ENCODE peak calls at places on chromosomes 4 and X, in nine cellular contexts. D is stomach; A is mesenchymal stem cell; M is prostate gland; R is A549; J is body of pancreas; S is CD4-positive, alpha-beta memory T cell; X is suprapubic skin; B is ovary. C is an unnamed sample.

GRCh38 chrX:100731441-100732281 is at the start of gene SYTL4:
- DNase-seq in R (no peak), M (peak; percentile 22), S (no peak), X (peak; percentile 71), J (peak; percentile 57), A (no peak), B (peak; percentile 72), D (peak; percentile 37), C (peak; percentile 83)

GRCh38 chr4:142231787-142232186 is 595.4 kb downstream of the IL15 start:
- DNase-seq in J (no peak), M (no peak), X (no peak), S (no peak), R (no peak), D (no peak), A (no peak), B (no peak), C (no peak)

GRCh38 chrX:67718926-67719325 is 175.1 kb downstream of the AR start:
- DNase-seq in S (no peak), J (no peak), A (no peak), R (no peak), D (no peak), B (no peak), M (no peak), X (no peak), C (no peak)

GRCh38 chr4:105496899-105497298 is 23.0 kb upstream of the PPA2 start:
- DNase-seq in B (no peak), D (no peak), J (peak; percentile 6), M (no peak), X (no peak), A (no peak), R (no peak), S (no peak), C (no peak)

GRCh38 chr4:69522554-69522953 is 26.8 kb upstream of the UGT2B4 start:
- DNase-seq in D (no peak), A (no peak), J (no peak), B (no peak), R (no peak), M (no peak), S (no peak), X (no peak), C (no peak)

GRCh38 chrX:114924846-114925245 is 92.6 kb downstream of the IL13RA2 start:
- DNase-seq in A (peak; percentile 33), X (no peak), J (no peak), R (no peak), D (no peak), M (no peak), B (no peak), S (no peak), C (no peak)

GRCh38 chr4:185566425-185566824 is 31.1 kb upstream of the PDLIM3 start:
- DNase-seq in D (no peak), S (no peak), J (no peak), R (no peak), B (peak; percentile 42), M (no peak), X (no peak), A (no peak), C (no peak)

GRCh38 chr4:124713213-124713592 is 671 bp upstream of the ANKRD50 start:
- DNase-seq in J (peak; percentile 76), X (peak; percentile 88), S (peak; percentile 2), R (peak; percentile 89), A (peak; percentile 89), D (peak; percentile 51), B (peak; percentile 76), M (peak; percentile 13), C (peak; percentile 86)

GRCh38 chr4:26786916-26787315 is 73.7 kb upstream of the STIM2 start:
- DNase-seq in D (no peak), M (no peak), S (no peak), J (no peak), R (no peak), X (no peak), A (no peak), B (no peak), C (no peak)

GRCh38 chr4:26787461-26788340 is 72.9 kb upstream of the STIM2 start:
- DNase-seq in S (peak; percentile 22), J (peak; percentile 69), B (peak; percentile 51), A (peak; percentile 35), D (peak; percentile 60), R (peak; percentile 50), X (no peak), M (peak; percentile 77), C (no peak)

GRCh38 chr4:26785766-26786165 is 74.9 kb upstream of the STIM2 start:
- DNase-seq in R (no peak), X (no peak), M (no peak), S (no peak), D (no peak), A (no peak), B (no peak), J (no peak), C (no peak)

GRCh38 chr4:26789208-26789607 is 71.4 kb upstream of the STIM2 start:
- DNase-seq in S (no peak), M (no peak), A (no peak), X (no peak), D (no peak), B (no peak), R (no peak), J (no peak), C (no peak)

DNA sequence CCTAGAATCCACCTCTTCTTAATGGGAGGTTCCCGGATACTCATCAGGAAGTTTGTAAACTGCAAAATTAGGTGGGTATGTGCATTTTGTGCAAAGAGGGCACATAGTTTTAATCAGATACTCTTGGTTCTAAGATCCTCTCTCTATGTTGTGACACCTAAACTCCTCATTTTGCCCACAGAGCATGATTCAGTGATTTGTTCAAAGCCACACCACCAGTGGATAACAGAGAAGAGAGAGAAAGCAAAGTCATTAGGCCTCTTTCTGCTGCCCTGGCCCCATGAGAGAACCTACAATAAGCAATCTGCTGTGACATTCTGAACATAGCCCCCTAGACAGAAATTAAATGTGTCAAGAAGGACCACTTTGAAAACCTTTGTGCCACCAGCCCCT is 72.3 kb upstream of the STIM2 start:
- DNase-seq in A (no peak), S (no peak), X (no peak), R (no peak), J (no peak), D (no peak), B (no peak), M (no peak), C (no peak)
- H3K4me3 ChIP-seq in A (peak overlapping the region; percentile 32), S (no peak overlapping the region), X (no peak overlapping the region), R (no peak overlapping the region), J (no peak overlapping the region), D (no peak overlapping the region), B (no peak overlapping the region), M (no peak overlapping the region), C (no peak overlapping the region)

GRCh38 chrX:20015422-20015821 is 24.6 kb upstream of the BCLAF3 start:
- DNase-seq in D (no peak), B (no peak), R (no peak), M (no peak), S (no peak), J (no peak), X (no peak), A (no peak), C (no peak)

GRCh38 chrX:20019672-20020365 is 29.0 kb upstream of the BCLAF3 start:
- DNase-seq in S (no peak), J (no peak), B (no peak), R (no peak), X (no peak), A (no peak), M (no peak), D (no peak), C (no peak)

GRCh38 chrX:20011608-20012007 is 20.7 kb upstream of the BCLAF3 start:
- DNase-seq in R (no peak), M (no peak), X (no peak), A (no peak), D (no peak), S (no peak), B (no peak), J (no peak), C (no peak)

GRCh38 chrX:20016618-20016945 is 25.7 kb upstream of the BCLAF3 start:
- DNase-seq in A (no peak), M (no peak), S (no peak), B (no peak), R (no peak), J (no peak), X (no peak), D (no peak), C (no peak)

DNA sequence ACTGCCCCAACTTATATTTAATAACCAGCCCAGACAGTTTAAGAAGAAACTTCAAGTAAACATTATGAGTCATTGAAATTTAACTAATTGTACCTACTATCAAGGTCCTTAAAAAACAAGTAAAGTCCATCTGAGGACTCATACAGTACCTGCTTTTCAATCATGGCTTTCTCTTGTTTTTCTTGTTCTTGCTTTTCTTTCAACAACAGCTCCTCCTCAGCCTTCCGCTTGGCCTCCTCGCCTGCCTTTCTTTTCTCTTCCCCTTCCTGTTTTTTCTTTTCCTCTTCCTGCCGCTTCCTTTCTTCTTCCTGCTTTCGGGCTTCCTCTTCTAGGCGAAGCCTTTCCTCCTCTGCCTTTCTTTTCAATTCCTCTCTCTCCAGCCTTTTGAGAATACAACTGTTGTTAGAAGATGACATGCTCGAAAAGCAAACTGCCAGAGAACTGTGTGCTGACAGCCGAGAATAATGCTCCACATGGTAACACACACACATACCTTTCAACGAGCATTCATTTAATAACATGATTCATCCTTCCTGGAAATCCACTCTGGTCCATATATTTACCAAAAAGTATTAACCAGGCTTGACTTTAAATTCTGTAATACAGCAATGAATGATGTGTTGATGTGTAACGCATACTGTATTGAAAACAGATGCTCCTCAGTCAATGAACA is 25.2 kb upstream of the BCLAF3 start:
- DNase-seq in A (no peak), R (no peak), X (no peak), D (no peak), S (no peak), J (no peak), M (no peak), B (no peak), C (no peak)
- H3K9me3 ChIP-seq in A (peaks cover 49% of the 10 kb centered on the region), R (peaks cover 9% of the 10 kb centered on the region), X (no peaks in the 10 kb centered on the region), D (no peaks in the 10 kb centered on the region), S (no peaks in the 10 kb centered on the region), J (no peaks in the 10 kb centered on the region), M (no peaks in the 10 kb centered on the region), B (no peaks in the 10 kb centered on the region), C (no peaks in the 10 kb centered on the region)

DNA sequence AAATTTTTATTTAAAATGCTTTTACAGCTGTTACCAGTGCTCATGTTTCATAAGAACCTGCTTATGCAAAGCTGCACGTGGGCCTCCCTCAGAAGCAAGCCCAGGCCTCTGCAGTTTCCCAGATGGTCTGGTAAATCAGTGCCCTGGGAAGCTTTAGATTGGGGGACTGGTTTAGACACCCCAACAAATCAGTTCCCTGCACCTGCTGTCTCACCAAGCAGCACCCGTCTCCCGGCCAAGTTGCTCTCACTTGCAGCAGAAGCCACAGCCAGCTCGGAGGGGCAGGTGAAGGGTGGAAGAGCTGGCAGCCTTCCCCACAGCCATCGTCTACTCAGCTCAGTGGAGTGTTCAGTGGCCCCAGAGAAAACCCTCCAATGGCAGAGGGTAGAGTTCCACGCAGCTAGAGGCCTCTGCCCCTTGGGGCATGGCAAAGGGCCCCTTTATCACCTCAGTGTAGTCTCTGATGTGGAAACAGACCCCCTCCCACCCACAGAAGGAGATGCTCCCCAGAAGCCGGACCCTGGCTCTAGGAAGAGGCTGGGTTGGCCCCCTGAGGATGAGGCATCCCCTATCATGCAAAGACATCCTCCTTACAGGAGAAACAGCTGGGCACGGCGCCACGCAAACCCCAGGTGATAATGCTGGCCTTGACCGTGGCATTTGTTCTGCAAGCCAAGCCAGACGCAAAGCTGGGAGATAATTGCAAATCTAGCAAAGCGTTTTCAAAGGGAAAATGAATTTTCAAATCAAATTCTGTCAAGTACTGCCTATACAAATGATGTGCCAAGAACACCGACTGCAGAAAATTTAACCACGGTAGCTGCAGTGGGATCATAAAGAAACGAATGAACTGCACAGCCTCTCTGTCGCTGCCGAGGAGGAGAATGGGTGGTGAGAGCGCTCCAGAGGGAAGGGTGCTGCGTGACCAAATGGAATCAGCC is 51.9 kb downstream of the ZFYVE28 start:
- DNase-seq in R (no peak), A (no peak), X (no peak), B (peak; percentile 40), S (no peak), M (no peak), D (no peak), J (no peak), C (peak; percentile 19)
- H3K4me3 ChIP-seq in R (no peak overlapping the region), A (no peak overlapping the region), X (no peak overlapping the region), B (no peak overlapping the region), S (no peak overlapping the region), M (no peak overlapping the region), D (no peak overlapping the region), J (no peak overlapping the region), C (no peak overlapping the region)

DNA sequence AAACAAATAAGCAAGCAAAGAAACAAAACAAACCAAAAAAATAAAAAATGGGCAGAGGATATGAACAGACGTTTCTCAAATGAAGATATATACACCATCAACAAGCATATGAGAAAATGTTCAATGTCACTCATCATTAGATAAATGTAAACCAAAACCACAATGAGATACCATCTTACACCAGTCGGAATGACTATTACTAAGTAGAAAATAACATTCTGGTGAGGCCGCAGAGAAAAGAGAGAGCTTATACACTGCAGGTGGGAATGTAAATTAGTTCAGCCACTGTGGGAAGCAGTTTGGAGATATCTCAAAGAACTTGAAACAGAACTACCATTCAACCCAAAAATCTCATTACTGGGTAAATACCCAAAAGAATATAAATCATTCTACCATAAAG is 321.0 kb upstream of the SLIT2 start:
- DNase-seq in M (no peak), B (no peak), R (no peak), X (no peak), J (no peak), A (no peak), D (no peak), S (no peak), C (no peak)
- H3K9me3 ChIP-seq in M (no peaks in the 10 kb centered on the region), B (no peaks in the 10 kb centered on the region), R (no peaks in the 10 kb centered on the region), X (no peaks in the 10 kb centered on the region), J (no peaks in the 10 kb centered on the region), A (no peaks in the 10 kb centered on the region), D (no peaks in the 10 kb centered on the region), S (no peaks in the 10 kb centered on the region), C (no peaks in the 10 kb centered on the region)